ENCODE peak calls at places on chromosome 21, in nine cellular contexts. L is IMR-90, Z is PC-3, Q is H1, Y is HCT116, H is astrocyte, J is fibroblast of lung, K is mammary epithelial cell, F is SK-N-SH. C is an unnamed sample.

GRCh38 chr21:10272216-10272615 is 249.2 kb upstream of the TPTE start:
- DNase-seq in L (no peak), Z (no peak), Q (no peak), Y (no peak), H (no peak), J (no peak), K (no peak), F (no peak), C (no peak)

GRCh38 chr21:21373969-21374368 is 375.8 kb downstream of the NCAM2 start:
- DNase-seq in L (no peak), Z (no peak), Q (no peak), Y (no peak), H (no peak), J (no peak), K (no peak), F (no peak), C (no peak)

GRCh38 chr21:26795866-26796329 is 49.3 kb downstream of the ADAMTS1 start:
- DNase-seq in L (peak), Z (peak), Q (no peak), Y (no peak), H (peak), J (peak), K (peak), F (peak), C (peak)

GRCh38 chr21:42233067-42233981 is 14.4 kb downstream of the ABCG1 start:
- DNase-seq in L (peak), Z (peak), Q (no peak), Y (no peak), H (no peak), J (no peak), K (no peak), F (peak), C (no peak)

GRCh38 chr21:32537569-32537881 is 47.8 kb downstream of the TCP10L start:
- DNase-seq in L (no peak), Z (no peak), Q (no peak), Y (no peak), H (no peak), J (no peak), K (no peak), F (no peak), C (no peak)

GRCh38 chr21:26840912-26841311 is 4.3 kb downstream of the ADAMTS1 start:
- DNase-seq in L (peak), Z (peak), Q (no peak), Y (no peak), H (peak), J (peak), K (peak), F (peak), C (no peak)

GRCh38 chr21:39882186-39882882 is 15.1 kb downstream of the PCP4 start:
- DNase-seq in L (no peak), Z (no peak), Q (no peak), Y (no peak), H (no peak), J (no peak), K (no peak), F (no peak), C (no peak)

GRCh38 chr21:14114251-14114650 is 96.5 kb downstream of the LIPI start:
- DNase-seq in L (no peak), Z (peak), Q (no peak), Y (no peak), H (no peak), J (no peak), K (peak), F (no peak), C (no peak)

GRCh38 chr21:31444061-31444460 is 100.0 kb upstream of the TIAM1 start:
- DNase-seq in L (peak), Z (no peak), Q (no peak), Y (no peak), H (no peak), J (no peak), K (no peak), F (no peak), C (no peak)

GRCh38 chr21:17613242-17613676 is 558 bp upstream of the BTG3 start:
- DNase-seq in L (no peak), Z (no peak), Q (no peak), Y (no peak), H (no peak), J (peak), K (no peak), F (no peak), C (no peak)

GRCh38 chr21:32921632-32922230 is 104.0 kb upstream of the OLIG2 start:
- DNase-seq in L (peak), Z (peak), Q (peak), Y (peak), H (no peak), J (no peak), K (no peak), F (no peak), C (peak)

GRCh38 chr21:41894922-41895557 is 15.9 kb upstream of the PRDM15 start:
- DNase-seq in L (peak), Z (peak), Q (no peak), Y (no peak), H (peak), J (peak), K (no peak), F (no peak), C (no peak)

GRCh38 chr21:42863504-42863870 is 15.9 kb downstream of the WDR4 start:
- DNase-seq in L (no peak), Z (no peak), Q (no peak), Y (no peak), H (no peak), J (no peak), K (no peak), F (no peak), C (no peak)

GRCh38 chr21:42214081-42214750 is 4.7 kb upstream of the ABCG1 start:
- DNase-seq in L (no peak), Z (no peak), Q (no peak), Y (no peak), H (no peak), J (no peak), K (no peak), F (no peak), C (no peak)

GRCh38 chr21:16279658-16280581 is 550.1 kb downstream of the USP25 start:
- DNase-seq in L (peak), Z (no peak), Q (peak), Y (no peak), H (peak), J (peak), K (no peak), F (no peak), C (peak)

GRCh38 chr21:40386301-40386911 is 460.6 kb downstream of the DSCAM start:
- DNase-seq in L (no peak), Z (peak), Q (peak), Y (no peak), H (peak), J (peak), K (peak), F (peak), C (peak)

GRCh38 chr21:16074950-16075489 is 345.2 kb downstream of the USP25 start:
- DNase-seq in L (no peak), Z (no peak), Q (no peak), Y (no peak), H (no peak), J (no peak), K (no peak), F (no peak), C (no peak)

GRCh38 chr21:38165466-38166213 is 91.2 kb upstream of the KCNJ15 start:
- DNase-seq in L (peak), Z (no peak), Q (no peak), Y (no peak), H (peak), J (peak), K (no peak), F (peak), C (no peak)

GRCh38 chr21:15295875-15296274 is 231.1 kb upstream of the NRIP1 start:
- DNase-seq in L (no peak), Z (no peak), Q (no peak), Y (no peak), H (no peak), J (no peak), K (no peak), F (no peak), C (no peak)

GRCh38 chr21:33011462-33011861 is 14.3 kb upstream of the OLIG2 start:
- DNase-seq in L (peak), Z (peak), Q (peak), Y (peak), H (peak), J (peak), K (peak), F (no peak), C (no peak)

GRCh38 chr21:42262826-42263225 is 43.9 kb downstream of the ABCG1 start:
- DNase-seq in L (peak), Z (peak), Q (no peak), Y (no peak), H (no peak), J (no peak), K (peak), F (peak), C (no peak)

GRCh38 chr21:37469441-37469840 is 102.9 kb downstream of the DYRK1A start:
- DNase-seq in L (no peak), Z (no peak), Q (no peak), Y (no peak), H (no peak), J (no peak), K (no peak), F (no peak), C (no peak)

GRCh38 chr21:46425566-46425965 is 33.1 kb upstream of the DIP2A start:
- DNase-seq in L (no peak), Z (no peak), Q (no peak), Y (no peak), H (no peak), J (no peak), K (no peak), F (no peak), C (no peak)

GRCh38 chr21:33309778-33310177 is 15.0 kb upstream of the IFNAR1 start:
- DNase-seq in L (no peak), Z (no peak), Q (no peak), Y (no peak), H (no peak), J (no peak), K (no peak), F (no peak), C (no peak)

GRCh38 chr21:42027804-42028753 is 17.9 kb upstream of the ZBTB21 start:
- DNase-seq in L (no peak), Z (no peak), Q (no peak), Y (no peak), H (no peak), J (no peak), K (no peak), F (no peak), C (no peak)

GRCh38 chr21:42654913-42655796 is 1.7 kb downstream of the PDE9A start:
- DNase-seq in L (no peak), Z (no peak), Q (peak), Y (no peak), H (no peak), J (no peak), K (no peak), F (no peak), C (no peak)

DNA sequence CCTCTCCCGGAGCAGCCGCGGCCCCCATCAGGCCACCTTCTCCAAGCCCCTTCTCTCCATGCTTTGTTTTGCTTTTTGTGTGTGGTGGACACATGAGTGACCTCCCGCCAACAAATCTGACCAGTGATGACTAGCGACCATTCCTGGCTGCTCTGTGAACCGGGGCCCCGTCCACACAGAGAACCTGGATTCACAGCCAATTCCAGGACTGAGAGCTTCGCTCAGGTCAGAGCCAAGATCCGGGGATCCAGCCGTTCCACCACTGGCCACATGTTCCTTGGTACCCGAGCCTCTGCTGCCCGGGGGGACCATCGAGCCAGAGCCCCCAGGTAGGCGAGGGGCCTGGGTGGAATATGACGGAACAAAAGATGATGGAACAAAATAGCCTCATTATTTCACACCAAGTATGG is 46.7 kb upstream of the COL18A1 start:
- DNase-seq in L (no peak), Z (no peak), Q (no peak), Y (no peak), H (no peak), J (no peak), K (no peak), F (no peak), C (no peak)
- H3K27ac ChIP-seq in L (no peak), Z (no peak), Q (no peak), Y (no peak), H (no peak), J (no peak), K (no peak), F (no peak), C (no peak)

DNA sequence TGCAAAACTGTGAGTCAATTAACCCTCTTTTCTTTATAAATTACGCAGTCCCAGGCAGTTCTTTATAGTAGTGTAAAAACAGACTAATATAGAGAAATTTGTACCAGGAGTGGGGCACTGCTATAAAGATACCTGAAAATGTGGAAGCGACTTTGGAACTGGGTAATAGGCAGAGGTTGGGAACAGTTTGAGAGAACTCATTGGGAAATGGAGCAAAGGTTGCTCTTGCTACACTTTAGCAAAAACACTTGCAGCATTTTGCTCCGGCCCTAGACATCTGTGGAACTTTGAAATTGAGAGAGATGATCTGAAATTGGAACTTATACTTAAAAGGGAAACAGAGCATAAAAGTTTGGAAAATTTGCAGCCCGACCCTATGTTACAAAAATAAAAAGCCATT is 810.9 kb downstream of the LTN1 start:
- DNase-seq in L (no peak), Z (no peak), Q (no peak), Y (no peak), H (no peak), J (no peak), K (no peak), F (no peak), C (no peak)
- TF ChIP-seq CTCF in L (no peak), Z (no peak), Q (no peak), Y (no peak), H (no peak), J (no peak), K (no peak), F (no peak), C (no peak)

GRCh38 chr21:34579411-34579810 is 35.5 kb downstream of the RCAN1 start:
- DNase-seq in L (peak), Z (peak), Q (no peak), Y (no peak), H (peak), J (peak), K (peak), F (no peak), C (no peak)
- H2AFZ ChIP-seq in L (no peak), Z (no peak), Q (no peak), Y (no peak), H (no peak), J (no peak), K (no peak), F (no peak), C (no peak)

GRCh38 chr21:19998450-19998849 is 999.8 kb upstream of the NCAM2 start:
- DNase-seq in L (no peak), Z (no peak), Q (no peak), Y (no peak), H (no peak), J (no peak), K (no peak), F (no peak), C (no peak)

GRCh38 chr21:19992540-19992939 is 1005.7 kb upstream of the NCAM2 start:
- DNase-seq in L (no peak), Z (no peak), Q (no peak), Y (no peak), H (no peak), J (no peak), K (no peak), F (no peak), C (no peak)

GRCh38 chr21:19995253-19995652 is 1003.0 kb upstream of the NCAM2 start:
- DNase-seq in L (no peak), Z (no peak), Q (no peak), Y (no peak), H (no peak), J (no peak), K (no peak), F (no peak), C (no peak)

GRCh38 chr21:19987671-19988070 is 1010.5 kb upstream of the NCAM2 start:
- DNase-seq in L (no peak), Z (no peak), Q (no peak), Y (no peak), H (no peak), J (no peak), K (no peak), F (no peak), C (no peak)

DNA sequence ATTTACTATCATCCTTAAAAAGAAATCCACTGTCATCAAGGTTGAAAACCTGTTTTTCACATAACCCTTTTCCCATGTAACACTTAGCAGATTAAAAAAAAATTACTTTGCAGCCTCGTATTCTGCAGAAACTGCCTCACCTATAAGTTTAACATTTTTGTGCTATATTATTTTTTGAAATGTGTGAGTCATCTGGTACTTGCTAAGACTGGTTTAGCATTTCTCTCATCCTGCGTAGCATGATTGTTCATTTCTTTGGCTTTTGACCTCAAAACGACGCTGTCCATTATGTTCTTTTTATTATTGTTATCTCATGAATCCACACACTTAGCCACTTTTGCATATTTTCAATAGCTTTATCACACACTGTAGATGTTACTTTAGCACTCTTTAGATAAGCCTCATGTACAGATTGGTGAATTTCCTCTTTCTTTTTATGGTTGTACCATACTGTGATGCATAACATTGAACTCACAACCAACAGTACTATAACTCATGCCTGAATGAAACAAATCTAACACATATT is 1005.0 kb upstream of the NCAM2 start:
- DNase-seq in L (no peak), Z (no peak), Q (no peak), Y (no peak), H (no peak), J (no peak), K (no peak), F (no peak), C (no peak)
- H3K27ac ChIP-seq in L (no peak), Z (no peak), Q (no peak), Y (no peak), H (no peak), J (no peak), K (no peak), F (no peak), C (no peak)

C was measured in neural progenitor cell.